ENCODE peak calls at places on chromosomes 16 and 17, in five cellular contexts. S is A549; I is stimulated activated naive CD4-positive, alpha-beta T cell; J is IMR-90; A is NCI-H1092 treated with DMSO at 0.1 percent for 48 hours. G is an unnamed sample.

GRCh38 chr17:17740627-17741237 is 59.5 kb downstream of the RAI1 start:
- DNase-seq in J (no peak), S (no peak), I (peak; percentile 20), A (no peak), G (no peak)

GRCh38 chr16:73365010-73365409 is 317.1 kb upstream of the ZFHX3 start:
- DNase-seq in I (no peak), S (no peak), A (peak; percentile 81), J (peak; percentile 12), G (no peak)

GRCh38 chr17:56174421-56174820 is 21.1 kb downstream of the ANKFN1 start:
- DNase-seq in S (no peak), A (peak; percentile 23), J (no peak), I (no peak), G (no peak)

GRCh38 chr16:825298-826061 is 24.9 kb upstream of the GNG13 start:
- DNase-seq in A (peak; percentile 46), S (no peak), I (no peak), J (no peak), G (no peak)

GRCh38 chr16:68658258-68658973 is 13.3 kb downstream of the CDH3 start:
- DNase-seq in A (no peak), S (peak; percentile 50), I (no peak), J (peak; percentile 50), G (no peak)

GRCh38 chr16:27233731-27234130 is 30.4 kb downstream of the KDM8 start:
- DNase-seq in J (no peak), A (no peak), S (no peak), I (no peak), G (no peak)

GRCh38 chr16:14485811-14486519 is 144.1 kb downstream of the PARN start:
- DNase-seq in S (no peak), I (no peak), A (no peak), J (no peak), G (no peak)

GRCh38 chr17:549197-550040 is 165.2 kb downstream of the VPS53 start:
- DNase-seq in I (no peak), S (no peak), J (peak; percentile 83), A (no peak), G (no peak)

GRCh38 chr16:66324785-66325184 is 41.7 kb upstream of the CDH5 start:
- DNase-seq in J (no peak), A (peak; percentile 84), I (no peak), S (peak; percentile 64), G (peak; percentile 9)